ENCODE peak calls at places on chromosomes 16 and 17, in seven cellular contexts. One of them, this sample, is unnamed.

GRCh38 chr16:12874135-12874534 is 27.3 kb upstream of the SHISA9 start:
- DNase-seq in brain microvascular endothelial cell: peak; percentile 33
- DNase-seq in foreskin keratinocyte: peak; percentile 28
- DNase-seq in astrocyte: peak; percentile 22
- DNase-seq in OCI-LY7: no peak
- DNase-seq in endodermal cell: no peak
- DNase-seq in MM.1S: no peak
- DNase-seq in this sample: no peak

GRCh38 chr17:40562841-40563370 is 2.4 kb downstream of the CCR7 start:
- DNase-seq in astrocyte: no peak
- DNase-seq in OCI-LY7: no peak
- DNase-seq in brain microvascular endothelial cell: no peak
- DNase-seq in endodermal cell: peak; percentile 54
- DNase-seq in foreskin keratinocyte: no peak
- DNase-seq in MM.1S: no peak
- DNase-seq in this sample: no peak

GRCh38 chr16:73549960-73550359 is 502.0 kb upstream of the ZFHX3 start:
- DNase-seq in foreskin keratinocyte: no peak
- DNase-seq in endodermal cell: peak; percentile 60
- DNase-seq in astrocyte: no peak
- DNase-seq in brain microvascular endothelial cell: no peak
- DNase-seq in MM.1S: no peak
- DNase-seq in OCI-LY7: no peak
- DNase-seq in this sample: no peak

GRCh38 chr17:37339321-37339720 is 36.5 kb upstream of the C17orf78 start:
- DNase-seq in MM.1S: no peak
- DNase-seq in astrocyte: peak; percentile 3
- DNase-seq in endodermal cell: no peak
- DNase-seq in brain microvascular endothelial cell: no peak
- DNase-seq in OCI-LY7: no peak
- DNase-seq in foreskin keratinocyte: no peak
- DNase-seq in this sample: no peak

GRCh38 chr16:65342231-65342866 is 220.5 kb upstream of the CDH11 start:
- DNase-seq in OCI-LY7: no peak
- DNase-seq in foreskin keratinocyte: no peak
- DNase-seq in MM.1S: no peak
- DNase-seq in endodermal cell: peak; percentile 54
- DNase-seq in brain microvascular endothelial cell: no peak
- DNase-seq in astrocyte: no peak
- DNase-seq in this sample: no peak

GRCh38 chr17:48915459-48916282 is 7.5 kb downstream of the UBE2Z start:
- DNase-seq in OCI-LY7: no peak
- DNase-seq in astrocyte: peak; percentile 80
- DNase-seq in endodermal cell: no peak
- DNase-seq in brain microvascular endothelial cell: peak; percentile 80
- DNase-seq in foreskin keratinocyte: peak; percentile 94
- DNase-seq in MM.1S: peak; percentile 41
- DNase-seq in this sample: no peak

GRCh38 chr16:88634141-88634993 is 4.0 kb upstream of the IL17C start:
- DNase-seq in endodermal cell: peak; percentile 92
- DNase-seq in OCI-LY7: peak; percentile 76
- DNase-seq in brain microvascular endothelial cell: peak; percentile 32
- DNase-seq in astrocyte: no peak
- DNase-seq in MM.1S: peak; percentile 42
- DNase-seq in foreskin keratinocyte: no peak
- DNase-seq in this sample: peak; percentile 17

GRCh38 chr17:48444531-48445247 is 14.7 kb upstream of the SKAP1 start:
- DNase-seq in foreskin keratinocyte: no peak
- DNase-seq in MM.1S: peak; percentile 4
- DNase-seq in astrocyte: no peak
- DNase-seq in OCI-LY7: peak; percentile 45
- DNase-seq in brain microvascular endothelial cell: no peak
- DNase-seq in endodermal cell: no peak
- DNase-seq in this sample: no peak

GRCh38 chr16:78447164-78447563 is 347.7 kb downstream of the WWOX start:
- DNase-seq in foreskin keratinocyte: no peak
- DNase-seq in MM.1S: no peak
- DNase-seq in endodermal cell: no peak
- DNase-seq in astrocyte: no peak
- DNase-seq in OCI-LY7: no peak
- DNase-seq in brain microvascular endothelial cell: no peak
- DNase-seq in this sample: no peak

GRCh38 chr16:24652209-24652712 is 77.2 kb upstream of the TNRC6A start:
- DNase-seq in brain microvascular endothelial cell: no peak
- DNase-seq in astrocyte: no peak
- DNase-seq in foreskin keratinocyte: no peak
- DNase-seq in MM.1S: no peak
- DNase-seq in endodermal cell: no peak
- DNase-seq in OCI-LY7: no peak
- DNase-seq in this sample: no peak

GRCh38 chr17:29734640-29735039 is 111.9 kb upstream of the CORO6 start:
- DNase-seq in brain microvascular endothelial cell: no peak
- DNase-seq in MM.1S: no peak
- DNase-seq in astrocyte: peak; percentile 34
- DNase-seq in OCI-LY7: no peak
- DNase-seq in endodermal cell: no peak
- DNase-seq in foreskin keratinocyte: no peak
- DNase-seq in this sample: no peak

GRCh38 chr17:46143827-46144236 is 49.4 kb downstream of the KANSL1 start:
- DNase-seq in brain microvascular endothelial cell: no peak
- DNase-seq in MM.1S: no peak
- DNase-seq in endodermal cell: no peak
- DNase-seq in foreskin keratinocyte: no peak
- DNase-seq in OCI-LY7: no peak
- DNase-seq in astrocyte: no peak
- DNase-seq in this sample: no peak

GRCh38 chr17:79951361-79952264 is 84.1 kb downstream of the TBC1D16 start:
- DNase-seq in brain microvascular endothelial cell: peak; percentile 94
- DNase-seq in endodermal cell: peak; percentile 77
- DNase-seq in OCI-LY7: no peak
- DNase-seq in MM.1S: no peak
- DNase-seq in foreskin keratinocyte: no peak
- DNase-seq in astrocyte: peak; percentile 92
- DNase-seq in this sample: peak; percentile 77

GRCh38 chr17:40347319-40348135 is 17.0 kb downstream of the GJD3 start:
- DNase-seq in brain microvascular endothelial cell: no peak
- DNase-seq in OCI-LY7: peak; percentile 49
- DNase-seq in endodermal cell: peak; percentile 77
- DNase-seq in MM.1S: no peak
- DNase-seq in astrocyte: no peak
- DNase-seq in foreskin keratinocyte: no peak
- DNase-seq in this sample: no peak

GRCh38 chr16:84582958-84583516 is 34.8 kb downstream of the COTL1 start:
- DNase-seq in astrocyte: peak; percentile 75
- DNase-seq in endodermal cell: no peak
- DNase-seq in foreskin keratinocyte: no peak
- DNase-seq in brain microvascular endothelial cell: peak; percentile 56
- DNase-seq in MM.1S: no peak
- DNase-seq in OCI-LY7: no peak
- DNase-seq in this sample: no peak

GRCh38 chr17:27533874-27534815 is 77.9 kb downstream of the KSR1 start:
- DNase-seq in brain microvascular endothelial cell: peak; percentile 92
- DNase-seq in OCI-LY7: no peak
- DNase-seq in astrocyte: peak; percentile 97
- DNase-seq in endodermal cell: peak; percentile 80
- DNase-seq in foreskin keratinocyte: peak; percentile 67
- DNase-seq in MM.1S: no peak
- DNase-seq in this sample: no peak

GRCh38 chr16:83675136-83675535 is 132.6 kb upstream of the HSBP1 start:
- DNase-seq in MM.1S: no peak
- DNase-seq in astrocyte: no peak
- DNase-seq in brain microvascular endothelial cell: no peak
- DNase-seq in OCI-LY7: no peak
- DNase-seq in endodermal cell: peak; percentile 58
- DNase-seq in foreskin keratinocyte: no peak
- DNase-seq in this sample: no peak

GRCh38 chr17:15659663-15660062 is 24.4 kb downstream of the TRIM16 start:
- DNase-seq in MM.1S: no peak
- DNase-seq in astrocyte: peak; percentile 26
- DNase-seq in endodermal cell: peak; percentile 72
- DNase-seq in foreskin keratinocyte: peak; percentile 68
- DNase-seq in brain microvascular endothelial cell: no peak
- DNase-seq in OCI-LY7: no peak
- DNase-seq in this sample: no peak

GRCh38 chr16:55508271-55508921 is 476 bp upstream of the LPCAT2 start:
- DNase-seq in MM.1S: no peak
- DNase-seq in OCI-LY7: no peak
- DNase-seq in astrocyte: no peak
- DNase-seq in endodermal cell: peak; percentile 29
- DNase-seq in brain microvascular endothelial cell: no peak
- DNase-seq in foreskin keratinocyte: no peak
- DNase-seq in this sample: no peak

GRCh38 chr16:55506083-55506482 is 2.8 kb upstream of the LPCAT2 start:
- DNase-seq in foreskin keratinocyte: no peak
- DNase-seq in MM.1S: no peak
- DNase-seq in OCI-LY7: no peak
- DNase-seq in astrocyte: no peak
- DNase-seq in brain microvascular endothelial cell: no peak
- DNase-seq in endodermal cell: peak; percentile 34
- DNase-seq in this sample: no peak

GRCh38 chr16:55506708-55507107 is 2.2 kb upstream of the LPCAT2 start:
- DNase-seq in foreskin keratinocyte: no peak
- DNase-seq in OCI-LY7: no peak
- DNase-seq in MM.1S: no peak
- DNase-seq in brain microvascular endothelial cell: no peak
- DNase-seq in endodermal cell: no peak
- DNase-seq in astrocyte: no peak
- DNase-seq in this sample: no peak

GRCh38 chr16:55510185-55510805 is 1.4 kb downstream of the LPCAT2 start:
- DNase-seq in astrocyte: no peak
- DNase-seq in brain microvascular endothelial cell: no peak
- DNase-seq in MM.1S: no peak
- DNase-seq in foreskin keratinocyte: no peak
- DNase-seq in OCI-LY7: no peak
- DNase-seq in endodermal cell: no peak
- DNase-seq in this sample: no peak

DNA sequence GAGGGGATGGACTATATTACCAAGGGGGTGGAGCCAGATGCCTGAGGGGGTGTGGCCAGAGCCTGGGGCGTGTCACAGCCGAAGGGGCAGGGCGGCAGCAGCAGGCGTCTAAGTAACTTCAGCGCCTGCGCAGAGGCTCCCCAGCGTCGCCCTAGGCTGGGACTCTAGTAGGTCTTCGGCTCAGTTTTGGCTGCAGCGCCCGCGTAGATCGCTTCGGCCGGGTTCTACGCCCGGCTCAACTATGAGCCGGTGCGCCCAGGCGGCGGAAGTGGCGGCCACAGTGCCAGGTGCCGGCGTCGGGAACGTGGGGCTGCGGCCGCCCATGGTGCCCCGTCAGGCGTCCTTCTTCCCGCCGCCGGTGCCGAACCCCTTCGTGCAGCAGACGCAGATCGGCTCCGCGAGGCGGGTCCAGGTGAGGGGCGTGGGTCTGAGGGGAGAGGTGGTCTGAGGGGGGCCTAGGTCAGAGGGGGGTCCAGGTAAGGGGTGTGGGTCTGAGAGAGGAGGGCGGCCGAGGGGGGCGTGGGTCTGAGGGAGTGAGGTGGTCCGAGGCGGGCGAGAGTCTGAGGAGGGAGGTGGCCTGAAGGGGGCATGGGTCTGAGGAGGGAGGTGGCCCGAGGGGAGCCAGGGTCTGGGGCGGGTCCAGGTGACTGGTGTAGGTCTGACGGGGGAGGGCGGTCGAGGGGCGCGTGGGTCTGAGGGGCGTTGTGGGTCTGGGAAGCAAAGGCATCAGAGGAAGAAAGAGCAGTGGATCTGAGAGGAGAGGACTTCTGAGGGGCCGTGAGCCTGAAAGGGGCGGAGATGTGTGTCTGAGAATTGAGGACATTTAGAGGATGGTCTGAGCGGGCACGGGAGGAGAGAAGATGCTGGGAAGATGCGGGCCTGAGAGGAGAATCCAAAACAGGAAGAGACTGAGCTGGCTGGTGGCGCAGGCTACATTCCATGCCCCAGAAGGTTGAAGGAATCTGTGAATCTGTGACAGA is at the start of gene LPCAT2:
- DNase-seq in MM.1S: peak; percentile 66
- DNase-seq in foreskin keratinocyte: peak; percentile 50
- DNase-seq in OCI-LY7: no peak
- DNase-seq in brain microvascular endothelial cell: peak; percentile 80
- DNase-seq in endodermal cell: peak; percentile 98
- DNase-seq in astrocyte: peak; percentile 73
- DNase-seq in this sample: no peak
- H3K27ac ChIP-seq in MM.1S: peak within 1 kb of the TSS; percentile 13
- H3K27ac ChIP-seq in foreskin keratinocyte: peak within 1 kb of the TSS; percentile 28
- H3K27ac ChIP-seq in OCI-LY7: no peak within 1 kb of the TSS
- H3K27ac ChIP-seq in brain microvascular endothelial cell: peak within 1 kb of the TSS; percentile 20
- H3K27ac ChIP-seq in endodermal cell: no peak within 1 kb of the TSS
- H3K27ac ChIP-seq in astrocyte: peak within 1 kb of the TSS; percentile 77
- H3K27ac ChIP-seq in this sample: peak within 1 kb of the TSS; percentile 44

GRCh38 chr17:75003070-75003956 is 9.2 kb upstream of the MRPL58 start:
- DNase-seq in brain microvascular endothelial cell: no peak
- DNase-seq in endodermal cell: peak; percentile 86
- DNase-seq in foreskin keratinocyte: no peak
- DNase-seq in OCI-LY7: no peak
- DNase-seq in astrocyte: no peak
- DNase-seq in MM.1S: no peak
- DNase-seq in this sample: no peak
- TF ChIP-seq CTCF in brain microvascular endothelial cell: no peak
- TF ChIP-seq CTCF in endodermal cell: peak; percentile 58
- TF ChIP-seq CTCF in foreskin keratinocyte: no peak
- TF ChIP-seq CTCF in OCI-LY7: no peak
- TF ChIP-seq CTCF in astrocyte: no peak
- TF ChIP-seq CTCF in MM.1S: no peak
- TF ChIP-seq CTCF in this sample: no peak

DNA sequence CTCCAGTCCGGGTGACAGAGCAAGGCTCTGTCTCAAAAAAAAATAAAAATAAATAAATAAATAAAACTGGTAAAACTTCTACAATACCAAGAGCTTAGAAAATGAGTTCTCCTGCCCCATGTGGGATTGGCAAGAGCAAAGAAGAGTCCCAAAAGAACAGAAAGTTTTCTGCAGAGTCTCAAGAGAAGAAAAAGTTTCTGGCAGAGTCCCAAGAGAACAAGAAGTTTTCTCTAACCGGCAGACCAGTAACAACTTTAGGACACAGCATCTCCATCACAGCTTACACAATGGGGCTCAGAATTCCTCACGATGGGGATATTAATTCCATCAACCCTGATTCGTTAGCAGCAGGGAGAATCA is 1.1 kb downstream of the SLC39A11 start:
- DNase-seq in MM.1S: no peak
- DNase-seq in endodermal cell: no peak
- DNase-seq in OCI-LY7: no peak
- DNase-seq in astrocyte: no peak
- DNase-seq in brain microvascular endothelial cell: no peak
- DNase-seq in foreskin keratinocyte: no peak
- DNase-seq in this sample: no peak
- H3K27ac ChIP-seq in MM.1S: no peak overlapping the region
- H3K27ac ChIP-seq in endodermal cell: no peak overlapping the region
- H3K27ac ChIP-seq in OCI-LY7: no peak overlapping the region
- H3K27ac ChIP-seq in astrocyte: no peak overlapping the region
- H3K27ac ChIP-seq in brain microvascular endothelial cell: no peak overlapping the region
- H3K27ac ChIP-seq in foreskin keratinocyte: no peak overlapping the region
- H3K27ac ChIP-seq in this sample: peak overlapping the region; percentile 74

DNA sequence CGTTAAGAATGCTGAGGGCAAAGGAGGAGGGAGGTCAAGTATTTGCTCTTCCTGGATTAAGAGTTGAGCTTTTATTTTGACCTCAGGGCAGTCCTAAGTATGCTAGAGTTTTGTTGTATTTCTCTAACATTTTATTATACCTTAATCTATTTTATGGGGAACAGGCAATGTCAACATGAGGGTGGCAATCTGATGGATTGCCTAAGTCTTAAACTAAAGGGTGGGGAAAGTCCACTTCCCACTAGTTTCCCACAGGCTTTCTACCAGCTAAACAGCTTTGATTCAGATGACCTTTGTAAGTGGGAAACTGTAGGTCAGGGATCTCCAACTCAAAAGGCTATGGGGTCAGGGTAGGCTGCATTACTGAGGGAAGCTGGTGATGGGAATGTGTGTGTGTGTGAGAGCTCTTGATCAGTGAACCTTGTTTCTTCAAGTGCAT is 24.9 kb downstream of the HSD17B2 start:
- DNase-seq in brain microvascular endothelial cell: no peak
- DNase-seq in OCI-LY7: no peak
- DNase-seq in astrocyte: no peak
- DNase-seq in MM.1S: no peak
- DNase-seq in foreskin keratinocyte: no peak
- DNase-seq in endodermal cell: no peak
- DNase-seq in this sample: no peak
- TF ChIP-seq CTCF in brain microvascular endothelial cell: no peak
- TF ChIP-seq CTCF in OCI-LY7: no peak
- TF ChIP-seq CTCF in astrocyte: no peak
- TF ChIP-seq CTCF in MM.1S: no peak
- TF ChIP-seq CTCF in foreskin keratinocyte: no peak
- TF ChIP-seq CTCF in endodermal cell: no peak
- TF ChIP-seq CTCF in this sample: no peak